ENCODE peak calls at places on chromosomes 1 and 21, in seven cellular contexts. R is mesothelial cell of epicardium; I is brain microvascular endothelial cell; H is choroid plexus epithelial cell; V is neural crest cell; Y is adrenal gland; Q is CD8-positive, alpha-beta T cell. D is an unnamed sample.

GRCh38 chr1:108636876-108637275 is 24.0 kb downstream of the HENMT1 start:
- DNase-seq in V (no peak), Y (no peak), Q (no peak), R (no peak), H (no peak), I (no peak), D (no peak)

GRCh38 chr1:161726631-161727342 is 5.4 kb downstream of the FCRLB start:
- DNase-seq in Y (peak), R (peak), I (peak), Q (peak), V (peak), H (peak), D (peak)

GRCh38 chr21:27024971-27025370 is 58.1 kb upstream of the ADAMTS5 start:
- DNase-seq in I (no peak), V (no peak), Y (no peak), Q (no peak), R (no peak), H (peak), D (no peak)

GRCh38 chr21:15275615-15276228 is 210.9 kb upstream of the NRIP1 start:
- DNase-seq in H (no peak), R (no peak), I (no peak), Y (no peak), V (no peak), Q (no peak), D (no peak)

GRCh38 chr1:181100015-181100905 is 11.8 kb downstream of the IER5 start:
- DNase-seq in H (no peak), Q (no peak), V (no peak), Y (no peak), R (no peak), I (no peak), D (no peak)

GRCh38 chr1:21099034-21099868 is 77.4 kb downstream of the EIF4G3 start:
- DNase-seq in I (no peak), H (peak), Y (no peak), V (no peak), Q (no peak), R (no peak), D (no peak)

GRCh38 chr1:201769966-201770365 is 59.0 kb upstream of the IPO9 start:
- DNase-seq in I (peak), R (no peak), Y (no peak), V (peak), H (peak), Q (no peak), D (no peak)

GRCh38 chr1:229258851-229259110 is 12.1 kb upstream of the RAB4A start:
- DNase-seq in H (no peak), I (no peak), Q (no peak), R (no peak), Y (no peak), V (no peak), D (no peak)

GRCh38 chr1:183968386-183968785 is 69.1 kb downstream of the COLGALT2 start:
- DNase-seq in R (no peak), Q (no peak), V (no peak), I (no peak), Y (no peak), H (no peak), D (no peak)

GRCh38 chr1:35340519-35340918 is 72.0 kb downstream of the ZMYM4 start:
- DNase-seq in Q (no peak), H (no peak), Y (no peak), I (no peak), R (no peak), V (no peak), D (no peak)

GRCh38 chr1:205449750-205450443 is 5.9 kb downstream of the BLACAT1 start:
- DNase-seq in H (peak), I (peak), Q (no peak), Y (no peak), R (no peak), V (no peak), D (peak)

GRCh38 chr1:121518726-121519041 is 333.9 kb downstream of the SRGAP2C start:
- DNase-seq in Q (no peak), V (no peak), H (no peak), I (no peak), R (no peak), Y (no peak), D (no peak)

GRCh38 chr1:20721117-20722061 is 3.6 kb upstream of the KIF17 start:
- DNase-seq in Q (no peak), I (no peak), V (no peak), H (no peak), Y (peak), R (no peak), D (no peak)

GRCh38 chr1:23736437-23737134 is 6.7 kb upstream of the ELOA start:
- DNase-seq in I (no peak), Q (no peak), R (no peak), V (no peak), Y (no peak), H (no peak), D (no peak)

GRCh38 chr21:45459171-45460010 is 54.4 kb downstream of the COL18A1 start:
- DNase-seq in Y (no peak), R (no peak), Q (no peak), I (no peak), V (no peak), H (no peak), D (no peak)

GRCh38 chr1:68516066-68516465 is 19.2 kb upstream of the DEPDC1 start:
- DNase-seq in V (no peak), I (no peak), Y (no peak), H (peak), R (no peak), Q (no peak), D (no peak)

GRCh38 chr1:207497951-207498350 is 2.0 kb downstream of the CR1 start:
- DNase-seq in R (no peak), H (no peak), Y (no peak), I (no peak), Q (no peak), V (no peak), D (no peak)

GRCh38 chr1:47621483-47621882 is 183.6 kb downstream of the FOXD2 start:
- DNase-seq in H (no peak), R (no peak), I (no peak), V (no peak), Q (no peak), Y (peak), D (no peak)

GRCh38 chr1:110390692-110391232 is at the start of gene SLC16A4:
- DNase-seq in I (peak), H (peak), Q (no peak), Y (no peak), V (peak), R (no peak), D (no peak)

GRCh38 chr1:7783178-7783711 is 846 bp upstream of the PER3 start:
- DNase-seq in V (peak), H (peak), Y (peak), Q (no peak), R (no peak), I (peak), D (peak)

GRCh38 chr1:27473755-27474154 is 16.2 kb downstream of the WASF2 start:
- DNase-seq in I (no peak), Q (no peak), V (no peak), Y (peak), R (no peak), H (no peak), D (no peak)

GRCh38 chr1:40646385-40646784 is 19.1 kb downstream of the RIMS3 start:
- DNase-seq in Y (no peak), H (peak), V (no peak), I (peak), R (no peak), Q (no peak), D (no peak)

GRCh38 chr1:246597971-246598370 is 31.7 kb downstream of the CNST start:
- DNase-seq in V (no peak), H (no peak), Y (no peak), R (no peak), Q (no peak), I (no peak), D (no peak)

GRCh38 chr1:151540021-151540981 is at the start of gene TUFT1:
- DNase-seq in Y (peak), H (peak), R (peak), Q (peak), V (peak), I (peak), D (peak)

GRCh38 chr1:212315907-212316306 is 30.7 kb downstream of the PPP2R5A start:
- DNase-seq in H (peak), Q (no peak), R (no peak), V (no peak), I (peak), Y (no peak), D (peak)

GRCh38 chr1:154342836-154343472 is 17.6 kb downstream of the ATP8B2 start:
- DNase-seq in H (no peak), I (no peak), R (no peak), V (no peak), Y (no peak), Q (peak), D (no peak)

GRCh38 chr1:167602840-167603239 is 27.2 kb upstream of the RCSD1 start:
- DNase-seq in Q (no peak), Y (no peak), V (no peak), I (no peak), H (no peak), R (no peak), D (no peak)

GRCh38 chr1:57986432-57986831 is 560.1 kb downstream of the OMA1 start:
- DNase-seq in V (no peak), Q (no peak), I (no peak), R (no peak), Y (no peak), H (no peak), D (no peak)

GRCh38 chr1:232923739-232924386 is 26.5 kb upstream of the NTPCR start:
- DNase-seq in H (no peak), I (no peak), Q (peak), V (no peak), R (no peak), Y (no peak), D (no peak)

GRCh38 chr1:245538671-245539070 is 383.9 kb downstream of the KIF26B start:
- DNase-seq in Y (no peak), H (no peak), V (no peak), R (no peak), Q (no peak), I (no peak), D (no peak)

GRCh38 chr1:235391879-235392278 is 24.7 kb downstream of the TBCE start:
- DNase-seq in Y (no peak), H (peak), V (no peak), I (no peak), R (no peak), Q (no peak), D (no peak)

GRCh38 chr1:59947047-59947938 is 20.7 kb upstream of the CYP2J2 start:
- DNase-seq in V (peak), I (peak), R (peak), Q (peak), H (peak), Y (peak), D (peak)

GRCh38 chr1:204065174-204065985 is 7.5 kb upstream of the SOX13 start:
- DNase-seq in Q (no peak), Y (peak), I (no peak), V (no peak), H (peak), R (no peak), D (peak)

GRCh38 chr1:182357177-182357576 is 34.4 kb downstream of the GLUL start:
- DNase-seq in I (no peak), V (no peak), Y (no peak), R (no peak), Q (no peak), H (no peak), D (no peak)

GRCh38 chr1:154999651-155000474 is 2.7 kb upstream of the ZBTB7B start:
- DNase-seq in V (no peak), Y (no peak), R (no peak), I (no peak), H (no peak), Q (no peak), D (peak)

GRCh38 chr1:14924455-14925325 is 228.9 kb upstream of the TMEM51 start:
- DNase-seq in Q (no peak), Y (peak), I (peak), V (peak), R (no peak), H (peak), D (peak)

GRCh38 chr1:226604846-226605572 is 56.4 kb downstream of the STUM start:
- DNase-seq in I (no peak), H (no peak), V (no peak), Q (no peak), Y (no peak), R (no peak), D (no peak)

GRCh38 chr1:53317651-53318539 is 10.0 kb downstream of the LRP8 start:
- DNase-seq in V (no peak), Q (no peak), I (no peak), H (no peak), R (no peak), Y (no peak), D (no peak)

GRCh38 chr1:53316742-53317650 is 10.9 kb downstream of the LRP8 start:
- DNase-seq in H (no peak), V (no peak), R (no peak), Q (no peak), Y (no peak), I (no peak), D (no peak)

GRCh38 chr1:53314606-53315005 is 13.3 kb downstream of the LRP8 start:
- DNase-seq in R (no peak), Q (no peak), H (no peak), Y (no peak), V (no peak), I (no peak), D (no peak)

GRCh38 chr1:53315456-53316048 is 12.3 kb downstream of the LRP8 start:
- DNase-seq in Y (no peak), V (no peak), I (no peak), R (no peak), Q (no peak), H (no peak), D (no peak)

GRCh38 chr1:53316058-53316741 is 11.7 kb downstream of the LRP8 start:
- DNase-seq in R (no peak), Q (no peak), Y (no peak), V (no peak), I (no peak), H (peak), D (peak)
- TF ChIP-seq CTCF in R (no peak), Q (no peak), Y (no peak), V (peak), I (peak), H (peak), D (no peak)

GRCh38 chr1:30673395-30673794 is 50.0 kb downstream of the MATN1 start:
- DNase-seq in R (no peak), Q (no peak), V (no peak), H (no peak), Y (no peak), I (no peak), D (no peak)
- TF ChIP-seq CTCF in R (no peak), Q (no peak), V (no peak), H (no peak), Y (no peak), I (no peak), D (no peak)

GRCh38 chr1:93738926-93739325 is 57.3 kb upstream of the BCAR3 start:
- DNase-seq in R (no peak), Q (no peak), Y (no peak), V (no peak), H (no peak), I (no peak), D (no peak)

GRCh38 chr1:93740141-93740540 is 58.5 kb upstream of the BCAR3 start:
- DNase-seq in Y (no peak), Q (no peak), I (no peak), R (no peak), H (no peak), V (no peak), D (no peak)

GRCh38 chr1:93735722-93736121 is 54.1 kb upstream of the BCAR3 start:
- DNase-seq in V (no peak), I (peak), H (peak), Q (no peak), R (no peak), Y (no peak), D (no peak)

GRCh38 chr1:93740601-93741031 is 59.0 kb upstream of the BCAR3 start:
- DNase-seq in H (no peak), Y (no peak), R (no peak), I (no peak), V (no peak), Q (no peak), D (no peak)

DNA sequence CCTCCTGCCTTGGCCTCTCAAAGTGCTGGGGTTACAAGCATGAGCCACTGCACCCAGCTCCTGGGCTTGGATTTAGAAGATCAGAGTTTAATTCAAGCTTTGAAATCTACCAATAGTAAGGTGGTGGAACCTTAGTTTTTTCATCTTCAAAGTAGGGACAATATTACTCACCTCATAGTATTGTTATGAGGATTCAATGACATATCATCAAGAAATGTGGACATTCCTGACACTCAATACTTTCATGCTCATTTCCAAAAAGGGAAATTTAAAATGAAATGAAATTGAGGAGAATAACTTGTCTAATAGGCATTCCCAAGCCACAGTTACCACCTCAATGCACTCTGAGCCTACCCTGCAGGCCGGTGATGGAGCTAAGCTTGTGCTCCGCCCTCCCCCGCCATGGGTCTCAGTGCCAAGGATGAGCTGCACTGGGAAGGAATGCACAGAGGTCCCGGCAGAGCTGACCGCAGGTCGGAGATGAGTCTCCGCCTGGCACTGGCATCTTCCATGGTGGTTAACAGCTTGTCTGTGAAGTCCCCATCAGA is 56.5 kb upstream of the BCAR3 start:
- DNase-seq in H (peak), I (peak), Q (no peak), V (no peak), R (no peak), Y (no peak), D (no peak)
- TF ChIP-seq CTCF in H (no peak), I (peak), Q (no peak), V (no peak), R (no peak), Y (no peak), D (no peak)

DNA sequence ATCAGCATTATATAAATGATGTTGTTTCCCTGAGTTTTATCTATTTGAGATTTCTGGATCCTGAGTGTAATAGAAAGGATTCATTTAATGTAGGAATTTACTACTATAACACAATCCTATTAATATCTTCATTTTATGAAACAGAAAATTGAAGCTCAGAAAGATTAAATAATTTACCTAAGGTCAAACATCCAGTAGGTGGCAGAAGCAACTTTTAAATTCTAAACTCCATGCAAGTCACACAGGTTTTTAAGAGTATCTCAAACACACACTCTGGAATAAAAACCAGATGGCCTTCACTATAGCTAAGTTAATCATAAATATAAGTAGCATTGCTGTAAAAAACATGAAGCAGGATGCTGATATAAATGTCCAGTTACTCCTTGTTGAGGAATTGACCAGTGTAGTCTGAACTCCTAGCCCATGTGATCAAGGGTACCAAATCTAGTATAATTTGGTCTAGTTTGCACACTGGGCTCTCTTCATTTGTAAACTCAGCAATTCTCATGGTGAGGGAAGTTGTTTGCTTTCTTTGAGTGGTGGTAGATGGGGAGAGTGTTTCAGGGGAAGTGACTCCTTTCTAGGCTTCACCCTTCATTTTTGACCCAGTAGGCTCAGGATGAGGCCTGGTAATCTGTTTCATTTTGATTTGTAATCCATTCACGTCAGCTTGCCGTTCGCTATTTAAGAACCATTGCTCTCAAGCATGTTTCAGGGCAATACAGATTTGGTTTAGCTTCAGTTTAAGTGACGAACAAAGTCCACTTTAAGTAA is 9.3 kb upstream of the FMO3 start:
- DNase-seq in R (no peak), I (peak), H (peak), Y (no peak), Q (no peak), V (no peak), D (no peak)
- TF ChIP-seq CTCF in R (peak), I (peak), H (peak), Y (peak), Q (no peak), V (peak), D (no peak)

GRCh38 chr1:79556189-79556588 is 549.7 kb upstream of the ADGRL4 start:
- DNase-seq in Q (no peak), R (no peak), Y (no peak), H (no peak), V (no peak), I (no peak), D (no peak)
- TF ChIP-seq CTCF in Q (no peak), R (peak), Y (no peak), H (no peak), V (no peak), I (no peak), D (no peak)

DNA sequence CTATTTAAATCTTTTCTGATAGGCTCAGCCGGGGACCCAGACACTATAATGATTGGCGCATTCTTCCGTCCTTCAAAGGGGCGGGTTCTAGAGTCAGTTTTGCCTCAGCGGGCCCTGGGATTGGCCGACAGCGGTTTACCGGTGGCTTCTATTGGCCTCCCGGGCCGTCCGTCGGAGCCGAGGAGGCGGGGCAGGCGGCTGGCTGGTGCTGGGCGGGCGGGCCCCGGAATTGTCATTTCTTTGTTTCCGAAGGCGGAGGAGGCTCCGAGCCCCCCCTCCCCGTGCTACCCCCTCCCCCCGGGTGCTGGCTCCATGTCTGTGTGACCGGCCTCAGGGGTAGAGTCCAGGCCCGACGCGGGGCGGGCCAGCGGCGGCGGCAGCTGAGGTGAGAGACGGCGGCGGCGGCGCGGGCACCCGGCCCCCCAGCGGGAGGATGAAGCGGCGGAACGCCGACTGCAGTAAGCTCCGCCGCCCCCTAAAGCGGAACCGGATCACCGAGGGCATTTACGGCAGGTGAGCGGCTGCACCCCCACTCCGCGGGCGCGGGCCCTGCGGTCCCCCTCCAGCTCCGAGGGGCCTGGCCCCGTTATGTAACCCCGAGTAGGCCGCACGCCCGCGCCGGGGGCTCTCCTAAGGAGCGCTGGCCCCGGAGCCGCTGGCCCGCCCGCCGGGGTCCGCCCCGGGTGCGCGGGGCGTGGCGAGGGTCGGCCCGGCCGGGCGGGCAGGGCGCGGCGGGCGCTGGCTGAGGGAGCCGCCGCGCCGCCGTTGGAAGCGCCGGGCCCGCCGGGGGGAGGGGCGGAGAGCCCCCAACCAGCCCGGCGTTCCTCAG is at the start of gene MACO1:
- DNase-seq in R (peak), H (peak), I (peak), Q (peak), V (peak), Y (peak), D (peak)
- TF ChIP-seq CTCF in R (no peak), H (no peak), I (no peak), Q (no peak), V (no peak), Y (no peak), D (no peak)

GRCh38 chr21:41802684-41803083 is 35.8 kb upstream of the RIPK4 start:
- DNase-seq in Q (no peak), Y (peak), R (no peak), H (no peak), I (no peak), V (no peak), D (no peak)
- TF ChIP-seq CTCF in Q (no peak), Y (no peak), R (no peak), H (no peak), I (no peak), V (no peak), D (no peak)